ENCODE peak calls at places on chromosomes 4 and X, in seven cellular contexts. Y is CD4-positive, CD25-positive, alpha-beta regulatory T cell; G is mesendoderm; C is NCI-H526; O is cerebellum; W is ELR; P is CD8-positive, alpha-beta memory T cell. B is an unnamed sample.

GRCh38 chr4:147096667-147097604 is 151.3 kb upstream of the TTC29 start:
- DNase-seq in Y (no peak), G (peak; percentile 55), C (peak; percentile 60), O (peak; percentile 50), W (peak; percentile 68), P (no peak), B (no peak)

GRCh38 chrX:110684653-110685052 is 111.0 kb downstream of the CHRDL1 start:
- DNase-seq in Y (no peak), G (no peak), C (no peak), O (no peak), W (peak; percentile 42), P (no peak), B (no peak)

GRCh38 chr4:39658756-39659155 is 20.1 kb upstream of the SMIM14 start:
- DNase-seq in Y (no peak), G (no peak), C (no peak), O (no peak), W (no peak), P (no peak), B (no peak)

GRCh38 chrX:16610121-16610565 is 39.8 kb upstream of the S100G start:
- DNase-seq in Y (no peak), G (no peak), C (no peak), O (no peak), W (peak; percentile 82), P (no peak), B (no peak)

GRCh38 chrX:53223068-53223693 is 1.8 kb downstream of the KDM5C start:
- DNase-seq in Y (no peak), G (peak; percentile 27), C (no peak), O (no peak), W (peak; percentile 10), P (no peak), B (no peak)

GRCh38 chr4:13386405-13387107 is 97.6 kb downstream of the RAB28 start:
- DNase-seq in Y (no peak), G (no peak), C (no peak), O (no peak), W (no peak), P (no peak), B (no peak)

GRCh38 chrX:111039606-111040005 is 56.4 kb upstream of the PAK3 start:
- DNase-seq in Y (no peak), G (no peak), C (no peak), O (no peak), W (no peak), P (no peak), B (no peak)

GRCh38 chr4:183284965-183285364 is 35.1 kb downstream of the CLDN22 start:
- DNase-seq in Y (no peak), G (no peak), C (no peak), O (no peak), W (peak; percentile 30), P (no peak), B (no peak)

GRCh38 chr4:8644461-8644891 is 51.9 kb downstream of the CPZ start:
- DNase-seq in Y (no peak), G (no peak), C (no peak), O (no peak), W (no peak), P (no peak), B (no peak)

GRCh38 chr4:121072836-121073362 is 564 bp upstream of the NDNF start:
- DNase-seq in Y (no peak), G (peak; percentile 63), C (no peak), O (no peak), W (no peak), P (no peak), B (no peak)

GRCh38 chrX:65601126-65601525 is 66.3 kb upstream of the MSN start:
- DNase-seq in Y (no peak), G (no peak), C (no peak), O (no peak), W (no peak), P (no peak), B (no peak)

GRCh38 chr4:125317526-125317880 is 2.7 kb downstream of the FAT4 start:
- DNase-seq in Y (no peak), G (peak; percentile 71), C (peak; percentile 10), O (no peak), W (peak; percentile 79), P (no peak), B (no peak)

GRCh38 chr4:108010167-108010566 is 20.5 kb downstream of the HADH start:
- DNase-seq in Y (no peak), G (no peak), C (no peak), O (no peak), W (peak; percentile 89), P (no peak), B (no peak)

GRCh38 chrX:23333842-23334535 is 660 bp upstream of the PTCHD1 start:
- DNase-seq in Y (no peak), G (peak; percentile 76), C (peak; percentile 52), O (peak; percentile 37), W (no peak), P (no peak), B (no peak)

GRCh38 chrX:23578079-23578478 is 89.2 kb upstream of the PRDX4 start:
- DNase-seq in Y (no peak), G (no peak), C (no peak), O (no peak), W (peak; percentile 17), P (no peak), B (no peak)

GRCh38 chr4:87209696-87210095 is 10.7 kb downstream of the KLHL8 start:
- DNase-seq in Y (no peak), G (no peak), C (no peak), O (no peak), W (no peak), P (no peak), B (no peak)

GRCh38 chr4:169079942-169080827 is 70.1 kb upstream of the CBR4 start:
- DNase-seq in Y (no peak), G (no peak), C (no peak), O (no peak), W (no peak), P (no peak), B (peak; percentile 56)

GRCh38 chrX:78330068-78330467 is 2.7 kb upstream of the CYSLTR1 start:
- DNase-seq in Y (no peak), G (no peak), C (no peak), O (no peak), W (no peak), P (no peak), B (no peak)

GRCh38 chr4:104826171-104826570 is 320.5 kb upstream of the TET2 start:
- DNase-seq in Y (no peak), G (no peak), C (peak; percentile 32), O (no peak), W (no peak), P (no peak), B (no peak)

GRCh38 chr4:65943076-65943475 is 272.8 kb upstream of the EPHA5 start:
- DNase-seq in Y (no peak), G (peak; percentile 94), C (no peak), O (no peak), W (peak; percentile 84), P (no peak), B (no peak)

GRCh38 chrX:69387559-69388487 is 116.3 kb upstream of the NALF2 start:
- DNase-seq in Y (peak; percentile 1), G (peak; percentile 93), C (peak; percentile 60), O (peak; percentile 30), W (peak; percentile 30), P (peak; percentile 5), B (no peak)

GRCh38 chr4:10079951-10080873 is 36.4 kb downstream of the WDR1 start:
- DNase-seq in Y (no peak), G (no peak), C (no peak), O (peak; percentile 27), W (no peak), P (no peak), B (no peak)

GRCh38 chr4:112361181-112361791 is 64.1 kb downstream of the ALPK1 start:
- DNase-seq in Y (no peak), G (peak; percentile 95), C (no peak), O (no peak), W (peak; percentile 19), P (no peak), B (no peak)

GRCh38 chrX:18871161-18871880 is 112.6 kb downstream of the PHKA2 start:
- DNase-seq in Y (no peak), G (no peak), C (no peak), O (no peak), W (no peak), P (no peak), B (no peak)

GRCh38 chr4:124449881-124450280 is 262.7 kb downstream of the ANKRD50 start:
- DNase-seq in Y (no peak), G (no peak), C (no peak), O (no peak), W (no peak), P (no peak), B (no peak)

GRCh38 chr4:87961993-87962791 is 13.3 kb upstream of the SPP1 start:
- DNase-seq in Y (no peak), G (peak; percentile 60), C (no peak), O (no peak), W (peak; percentile 70), P (no peak), B (no peak)

GRCh38 chr4:15586046-15586445 is 69.1 kb downstream of the FBXL5 start:
- DNase-seq in Y (no peak), G (no peak), C (no peak), O (no peak), W (no peak), P (no peak), B (no peak)

GRCh38 chr4:184684491-184685189 is 35.1 kb downstream of the PRIMPOL start:
- DNase-seq in Y (no peak), G (peak; percentile 10), C (no peak), O (no peak), W (no peak), P (no peak), B (no peak)

GRCh38 chr4:183532823-183533222 is 28.0 kb downstream of the ING2 start:
- DNase-seq in Y (no peak), G (no peak), C (no peak), O (no peak), W (peak; percentile 87), P (no peak), B (no peak)

GRCh38 chr4:1156069-1156468 is 16.3 kb downstream of the SPON2 start:
- DNase-seq in Y (no peak), G (no peak), C (no peak), O (no peak), W (no peak), P (no peak), B (no peak)

GRCh38 chr4:155038459-155038858 is 170.0 kb upstream of the NPY2R start:
- DNase-seq in Y (no peak), G (no peak), C (no peak), O (no peak), W (no peak), P (no peak), B (no peak)

B was measured in breast epithelium.